ENCODE peak calls at places on chromosomes 16 and 17, in four cellular contexts. H, I, N and E are unnamed samples.

GRCh38 chr16:82524939-82525338 is 101.8 kb upstream of the CDH13 start:
- DNase-seq in N (no peak), I (no peak), H (no peak), E (no peak)

GRCh38 chr16:81376880-81377279 is 62.1 kb downstream of the GAN start:
- DNase-seq in N (no peak), H (no peak), I (no peak), E (peak)

GRCh38 chr16:89053725-89054029 is 40.0 kb upstream of the ACSF3 start:
- DNase-seq in I (no peak), N (no peak), H (no peak), E (no peak)

GRCh38 chr16:57803413-57803990 is 1.2 kb upstream of the KIFC3 start:
- DNase-seq in I (no peak), H (no peak), N (peak), E (no peak)

GRCh38 chr17:13544755-13545154 is 57.0 kb downstream of the HS3ST3A1 start:
- DNase-seq in N (peak), H (no peak), I (no peak), E (no peak)

GRCh38 chr17:15659236-15659635 is 24.9 kb downstream of the TRIM16 start:
- DNase-seq in H (no peak), I (no peak), N (no peak), E (no peak)

GRCh38 chr16:6356881-6357280 is 975.8 kb upstream of the RBFOX1 start:
- DNase-seq in H (no peak), I (no peak), N (no peak), E (no peak)

GRCh38 chr17:47687748-47688147 is 6.2 kb upstream of the TBKBP1 start:
- DNase-seq in N (no peak), H (no peak), I (no peak), E (peak)

GRCh38 chr16:57366544-57367040 is 5.7 kb upstream of the CX3CL1 start:
- DNase-seq in H (no peak), N (peak), I (no peak), E (no peak)

GRCh38 chr16:73713817-73714495 is 582.7 kb upstream of the PSMD7 start:
- DNase-seq in H (no peak), N (peak), I (peak), E (peak)

GRCh38 chr16:49337814-49338350 is 35.7 kb upstream of the C16orf78 start:
- DNase-seq in I (no peak), N (no peak), H (no peak), E (no peak)

GRCh38 chr17:75831032-75831567 is 13.1 kb downstream of the UNC13D start:
- DNase-seq in I (no peak), H (no peak), N (no peak), E (no peak)

GRCh38 chr16:46618516-46618915 is 2.7 kb downstream of the SHCBP1 start:
- DNase-seq in N (no peak), H (no peak), I (no peak), E (no peak)

GRCh38 chr16:46889245-46889941 is 5.2 kb downstream of the GPT2 start:
- DNase-seq in N (no peak), I (no peak), H (no peak), E (no peak)

GRCh38 chr16:89722392-89723278 is 1.3 kb downstream of the ZNF276 start:
- DNase-seq in H (peak), I (peak), N (peak), E (peak)

GRCh38 chr16:47826070-47826469 is 329.7 kb downstream of the ABCC12 start:
- DNase-seq in H (no peak), I (no peak), N (no peak), E (no peak)

GRCh38 chr17:68749742-68750562 is 148.8 kb upstream of the FAM20A start:
- DNase-seq in I (no peak), H (peak), N (peak), E (no peak)

GRCh38 chr16:590165-590874 is 454 bp downstream of the RAB40C start:
- DNase-seq in I (peak), H (no peak), N (peak), E (peak)

GRCh38 chr16:31438414-31438813 is 4.2 kb downstream of the ZNF843 start:
- DNase-seq in N (no peak), I (no peak), H (no peak), E (no peak)

GRCh38 chr17:8799001-8799850 is at the start of gene MFSD6L:
- DNase-seq in I (no peak), H (no peak), N (peak), E (peak)

GRCh38 chr16:5176505-5176904 is 78.9 kb upstream of the EEF2KMT start:
- DNase-seq in N (no peak), I (no peak), H (no peak), E (no peak)

GRCh38 chr16:82037666-82038065 is 2.6 kb downstream of the HSD17B2 start:
- DNase-seq in H (no peak), N (no peak), I (no peak), E (peak)

GRCh38 chr17:17900615-17901520 is 64.1 kb upstream of the SREBF1 start:
- DNase-seq in N (peak), I (peak), H (peak), E (peak)

GRCh38 chr17:79224476-79224875 is 149.9 kb downstream of the ENGASE start:
- DNase-seq in I (no peak), H (no peak), N (no peak), E (no peak)

GRCh38 chr17:77933777-77934398 is 24.6 kb upstream of the TNRC6C start:
- DNase-seq in H (no peak), N (no peak), I (no peak), E (no peak)

GRCh38 chr16:9395958-9396359 is 304.5 kb downstream of the HAPSTR1 start:
- DNase-seq in N (no peak), I (no peak), H (no peak), E (no peak)

GRCh38 chr16:77434365-77435239 is at the start of gene ADAMTS18:
- DNase-seq in N (no peak), H (no peak), I (no peak), E (no peak)

GRCh38 chr17:27430882-27431491 is 25.3 kb upstream of the KSR1 start:
- DNase-seq in I (peak), H (no peak), N (peak), E (peak)
- TF ChIP-seq CTCF in I (peak), H (peak), N (peak), E (peak)

GRCh38 chr17:63937319-63937718 is 5.2 kb upstream of the CD79B start:
- DNase-seq in N (no peak), H (no peak), I (no peak), E (no peak)
- H3K4me3 ChIP-seq in N (no peak), H (no peak), I (no peak), E (no peak)

GRCh38 chr17:565506-565905 is 149.1 kb downstream of the VPS53 start:
- DNase-seq in H (no peak), N (no peak), I (no peak), E (peak)
- TF ChIP-seq CTCF in H (no peak), N (peak), I (peak), E (peak)

GRCh38 chr16:68367440-68367839 is 56.6 kb downstream of the PRMT7 start:
- DNase-seq in I (no peak), H (no peak), N (no peak), E (no peak)

GRCh38 chr16:68367891-68368601 is 57.2 kb downstream of the PRMT7 start:
- DNase-seq in I (no peak), H (no peak), N (no peak), E (no peak)

GRCh38 chr16:68369697-68370096 is 58.9 kb downstream of the PRMT7 start:
- DNase-seq in N (no peak), I (no peak), H (no peak), E (no peak)

GRCh38 chr16:68369168-68369567 is 58.3 kb downstream of the PRMT7 start:
- DNase-seq in N (no peak), I (no peak), H (no peak), E (no peak)

GRCh38 chr16:68368602-68368944 is 57.8 kb downstream of the PRMT7 start:
- DNase-seq in N (no peak), I (no peak), H (no peak), E (no peak)
- H3K4me3 ChIP-seq in N (no peak), I (no peak), H (no peak), E (no peak)

DNA sequence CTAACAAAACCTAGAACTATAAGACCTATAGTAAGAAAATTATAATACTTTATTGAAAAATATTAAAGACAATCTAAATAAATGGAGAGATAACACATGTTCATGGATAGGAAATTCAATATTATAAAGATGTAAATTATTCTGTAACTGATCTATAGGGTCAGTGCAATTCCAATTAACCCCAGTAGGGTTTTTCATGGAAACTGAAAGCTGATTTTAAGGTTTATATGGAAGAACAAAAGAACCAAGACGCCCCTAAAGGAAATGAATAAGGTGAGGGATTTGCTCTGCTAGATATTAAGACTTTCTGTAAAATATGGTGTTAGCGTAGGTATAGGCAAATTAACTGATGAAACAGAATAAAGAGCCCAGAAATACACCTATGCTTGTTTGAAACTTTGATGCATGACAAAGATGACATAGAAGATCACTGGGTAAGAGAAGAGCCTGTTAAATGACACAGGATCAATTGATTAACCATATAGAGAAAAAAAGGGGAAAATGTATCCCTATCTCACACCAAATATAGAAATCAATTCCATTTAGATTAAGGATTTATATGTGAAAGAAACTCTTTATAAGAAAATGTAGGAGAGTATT is 3.0 kb downstream of the ICAM2 start:
- DNase-seq in I (no peak), N (no peak), H (no peak), E (no peak)
- TF ChIP-seq CTCF in I (peak), N (peak), H (no peak), E (no peak)

GRCh38 chr17:4951486-4951885 is 567 bp downstream of the ENO3 start:
- DNase-seq in H (no peak), N (no peak), I (no peak), E (no peak)
- H3K4me3 ChIP-seq in H (no peak), N (no peak), I (no peak), E (no peak)

GRCh38 chr16:28873543-28874201 is 4.6 kb upstream of the ATP2A1 start:
- DNase-seq in N (no peak), I (no peak), H (no peak), E (no peak)
- TF ChIP-seq CTCF in N (peak), I (peak), H (peak), E (peak)

GRCh38 chr16:85821441-85821901 is 22.0 kb downstream of the COX4I1 start:
- DNase-seq in H (peak), N (peak), I (peak), E (peak)
- H3K4me3 ChIP-seq in H (no peak), N (no peak), I (no peak), E (no peak)